ENCODE peak calls at places on chromosome 4, in four cellular contexts. V is activated B cell treated with CpG ODN at 0.5 μM for 24 hours, I is left lung, E is fibroblast of lung. F is an unnamed sample.
A peak's percentile ranks its signal among the peaks of the same experiment; 100 is the strongest.

GRCh38 chr4:98929341-98930267 is 671 bp upstream of the EIF4E start:
- DNase-seq in I (peak; percentile 86), V (peak; percentile 48), E (peak; percentile 93), F (no peak)

GRCh38 chr4:153156263-153156662 is 48.0 kb upstream of the TRIM2 start:
- DNase-seq in I (no peak), V (no peak), E (no peak), F (no peak)

GRCh38 chr4:118410143-118410542 is 57.3 kb upstream of the PRSS12 start:
- DNase-seq in V (no peak), I (no peak), E (peak; percentile 88), F (no peak)

GRCh38 chr4:108166038-108166437 is 2.7 kb downstream of the LEF1 start:
- DNase-seq in V (no peak), E (no peak), I (no peak), F (no peak)

GRCh38 chr4:168562021-168562691 is 65.3 kb downstream of the PALLD start:
- DNase-seq in I (no peak), E (no peak), V (no peak), F (no peak)

GRCh38 chr4:101201421-101201820 is 145.9 kb downstream of the PPP3CA start:
- DNase-seq in V (no peak), I (no peak), E (peak; percentile 36), F (no peak)

GRCh38 chr4:119113033-119113655 is 22.5 kb upstream of the MYOZ2 start:
- DNase-seq in V (no peak), E (peak; percentile 94), I (no peak), F (no peak)

GRCh38 chr4:103443324-103443723 is 245.2 kb upstream of the CENPE start:
- DNase-seq in E (no peak), I (no peak), V (no peak), F (no peak)

GRCh38 chr4:23298371-23298770 is 591.5 kb downstream of the PPARGC1A start:
- DNase-seq in I (no peak), V (no peak), E (no peak), F (no peak)

GRCh38 chr4:47862297-47862696 is 24.4 kb upstream of the CORIN start:
- DNase-seq in I (no peak), V (no peak), E (peak; percentile 53), F (no peak)

GRCh38 chr4:10095296-10095991 is 21.2 kb downstream of the WDR1 start:
- DNase-seq in V (no peak), E (no peak), I (peak; percentile 59), F (no peak)

GRCh38 chr4:35900608-35901243 is 343.6 kb downstream of the ARAP2 start:
- DNase-seq in I (no peak), E (no peak), V (no peak), F (no peak)

GRCh38 chr4:92299152-92299551 is 4.6 kb upstream of the GRID2 start:
- DNase-seq in I (no peak), V (no peak), E (peak; percentile 51), F (no peak)

GRCh38 chr4:10006604-10007435 is 14.5 kb downstream of the SLC2A9 start:
- DNase-seq in V (no peak), I (no peak), E (no peak), F (no peak)

GRCh38 chr4:41146716-41147506 is 67.4 kb downstream of the APBB2 start:
- DNase-seq in I (no peak), V (no peak), E (peak; percentile 69), F (no peak)

GRCh38 chr4:183823394-183823793 is 81.7 kb upstream of the STOX2 start:
- DNase-seq in I (no peak), V (no peak), E (peak; percentile 17), F (no peak)

GRCh38 chr4:2868840-2869487 is 25.3 kb downstream of the ADD1 start:
- DNase-seq in V (no peak), E (no peak), I (no peak), F (no peak)

GRCh38 chr4:79141530-79141929 is 184.3 kb downstream of the NAA11 start:
- DNase-seq in I (peak; percentile 45), V (no peak), E (peak; percentile 1), F (no peak)

GRCh38 chr4:2396781-2397368 is 21.6 kb downstream of the ZFYVE28 start:
- DNase-seq in V (no peak), E (no peak), I (no peak), F (no peak)

GRCh38 chr4:47623916-47624554 is 139.0 kb downstream of the ATP10D start:
- DNase-seq in I (no peak), E (no peak), V (no peak), F (no peak)

GRCh38 chr4:675036-675804 is 878 bp downstream of the MYL5 start:
- DNase-seq in I (peak; percentile 83), V (no peak), E (no peak), F (peak; percentile 18)

GRCh38 chr4:69760455-69760854 is at the start of gene SULT1B1:
- DNase-seq in E (peak; percentile 88), I (peak; percentile 15), V (no peak), F (no peak)

GRCh38 chr4:169351860-169352259 is 81.1 kb upstream of the SH3RF1 start:
- DNase-seq in E (peak; percentile 90), I (no peak), V (no peak), F (no peak)

GRCh38 chr4:7026107-7026506 is 17.1 kb upstream of the TADA2B start:
- DNase-seq in E (no peak), V (no peak), I (no peak), F (no peak)

GRCh38 chr4:57051100-57051499 is 59.1 kb downstream of the IGFBP7 start:
- DNase-seq in V (no peak), E (no peak), I (no peak), F (no peak)

GRCh38 chr4:139540161-139540560 is 15.9 kb downstream of the SETD7 start:
- DNase-seq in V (no peak), E (no peak), I (no peak), F (no peak)

GRCh38 chr4:147299205-147299604 is 181.7 kb upstream of the EDNRA start:
- DNase-seq in V (no peak), I (no peak), E (no peak), F (no peak)

GRCh38 chr4:5368426-5368825 is 317.1 kb downstream of the STK32B start:
- DNase-seq in I (no peak), E (no peak), V (no peak), F (no peak)

GRCh38 chr4:120919358-120919757 is 3.2 kb downstream of the PRDM5 start:
- DNase-seq in E (no peak), V (no peak), I (no peak), F (no peak)

GRCh38 chr4:140141196-140141845 is 12.7 kb downstream of the MAML3 start:
- DNase-seq in V (no peak), I (no peak), E (no peak), F (no peak)

GRCh38 chr4:55122235-55122634 is 3.2 kb downstream of the KDR start:
- DNase-seq in E (no peak), V (no peak), I (no peak), F (no peak)

GRCh38 chr4:10082047-10082446 is 34.6 kb downstream of the WDR1 start:
- DNase-seq in I (peak; percentile 39), V (peak; percentile 15), E (no peak), F (no peak)

GRCh38 chr4:87631668-87632067 is 18.4 kb upstream of the DMP1 start:
- DNase-seq in I (no peak), E (no peak), V (no peak), F (no peak)

GRCh38 chr4:121177238-121178137 is 13.4 kb upstream of the TNIP3 start:
- DNase-seq in E (no peak), I (no peak), V (no peak), F (no peak)

DNA sequence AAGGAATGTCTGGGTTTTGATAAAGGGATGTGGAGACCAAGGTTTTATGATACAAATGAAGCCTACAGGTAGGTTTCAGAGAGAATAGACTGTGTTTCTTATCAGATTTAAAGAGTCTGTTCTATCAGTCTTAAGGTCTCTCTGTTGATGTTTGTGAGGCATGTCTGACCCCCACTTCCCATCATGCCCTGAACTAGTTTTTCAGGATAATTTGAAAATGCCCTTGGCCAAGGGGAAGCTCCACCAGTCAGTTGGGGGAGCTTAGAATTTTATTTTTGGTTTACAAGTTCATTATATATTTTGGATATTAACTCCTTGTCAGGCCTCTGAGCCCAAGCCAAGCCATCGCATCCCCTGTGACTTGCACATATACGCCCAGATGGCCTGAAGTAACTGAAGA is 18.6 kb downstream of the C4orf51 start:
- DNase-seq in I (no peak), E (no peak), V (no peak), F (no peak)
- TF ChIP-seq CTCF in I (no peak), E (no peak), V (no peak), F (no peak)

DNA sequence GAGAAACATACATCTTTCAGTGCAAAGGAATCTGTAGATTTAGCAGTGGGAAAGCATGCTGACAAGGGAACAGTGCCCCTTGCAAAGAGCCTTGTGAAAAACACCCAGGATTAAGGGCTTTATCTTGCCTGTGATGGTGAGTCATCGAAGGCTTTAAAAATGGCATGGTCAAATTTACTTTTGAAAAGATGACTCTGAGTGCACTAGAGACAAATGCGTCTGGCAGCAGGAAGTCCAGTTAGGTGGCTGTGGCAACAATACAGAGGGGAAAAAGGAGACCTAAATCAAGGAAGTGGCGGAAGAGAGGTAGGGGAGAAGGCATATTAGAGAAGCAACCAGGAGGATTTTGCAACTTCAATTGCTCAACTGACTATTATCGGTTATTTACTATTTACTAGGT is 472.6 kb upstream of the CPEB2 start:
- DNase-seq in E (peak; percentile 11), I (no peak), V (no peak), F (no peak)
- TF ChIP-seq CTCF in E (no peak), I (no peak), V (no peak), F (no peak)

GRCh38 chr4:186946682-186947294 is 223.1 kb upstream of the FAT1 start:
- DNase-seq in V (no peak), E (no peak), I (peak; percentile 45), F (no peak)
- TF ChIP-seq CTCF in V (no peak), E (no peak), I (no peak), F (peak; percentile 23)

GRCh38 chr4:28654618-28655017 is 1794.0 kb downstream of the STIM2 start:
- DNase-seq in E (no peak), V (no peak), I (no peak), F (no peak)
- TF ChIP-seq CTCF in E (no peak), V (no peak), I (no peak), F (no peak)

GRCh38 chr4:38034986-38035882 is 75.0 kb downstream of the PTTG2 start:
- DNase-seq in E (peak; percentile 82), I (no peak), V (no peak), F (no peak)
- TF ChIP-seq CTCF in E (peak; percentile 57), I (peak; percentile 58), V (peak; percentile 67), F (peak; percentile 68)

DNA sequence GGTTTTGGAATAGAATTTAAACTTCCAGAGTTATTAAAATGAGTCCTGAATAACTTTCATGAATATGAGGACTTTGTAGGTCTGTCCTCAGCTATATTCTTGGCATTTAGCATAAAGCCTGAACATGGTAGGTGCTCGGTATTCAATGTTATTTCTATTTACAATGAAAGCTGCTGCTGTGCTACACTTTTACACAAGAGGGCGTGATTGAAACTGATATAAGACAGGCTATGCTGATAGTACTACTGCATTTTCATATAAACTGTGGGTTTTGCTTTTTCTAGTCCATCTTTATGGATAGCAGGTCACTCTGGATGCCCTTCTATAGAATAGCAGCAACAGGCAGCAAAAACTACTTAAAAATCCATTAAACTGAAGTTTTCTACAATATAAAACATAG is 12.3 kb upstream of the GNPDA2 start:
- DNase-seq in E (peak; percentile 6), I (no peak), V (no peak), F (no peak)
- TF ChIP-seq CTCF in E (peak; percentile 30), I (no peak), V (no peak), F (no peak)

F was measured in mesothelial cell of epicardium.